ENCODE peak calls at places on chromosomes 7 and 10, in eight cellular contexts. One of them, this sample, is unnamed.

GRCh38 chr7:134605978-134606923 is 40.4 kb upstream of the BPGM start:
- DNase-seq in AG20443: peak; percentile 64
- DNase-seq in activated gamma-delta T cell treated with Interleukin-2 at 50 U/mL for 16 hours: peak; percentile 59
- DNase-seq in nephron progenitor cell: peak; percentile 66
- DNase-seq in stimulated activated CD4-positive, alpha-beta T cell treated with anti-CD3 and anti-CD28 coated beads, Interleukin-4, amount 100 ng/mL, for 4 hours: peak; percentile 32
- DNase-seq in anterior cingulate cortex: no peak
- DNase-seq in SK-N-SH: peak; percentile 66
- DNase-seq in amniotic stem cell: peak; percentile 47
- DNase-seq in this sample: peak; percentile 52

GRCh38 chr7:151553356-151553755 is 33.7 kb upstream of the RHEB start:
- DNase-seq in AG20443: no peak
- DNase-seq in activated gamma-delta T cell treated with Interleukin-2 at 50 U/mL for 16 hours: no peak
- DNase-seq in nephron progenitor cell: no peak
- DNase-seq in stimulated activated CD4-positive, alpha-beta T cell treated with anti-CD3 and anti-CD28 coated beads, Interleukin-4, amount 100 ng/mL, for 4 hours: no peak
- DNase-seq in anterior cingulate cortex: no peak
- DNase-seq in SK-N-SH: no peak
- DNase-seq in amniotic stem cell: no peak
- DNase-seq in this sample: no peak

GRCh38 chr7:97015787-97016391 is 8.7 kb downstream of the DLX5 start:
- DNase-seq in AG20443: no peak
- DNase-seq in activated gamma-delta T cell treated with Interleukin-2 at 50 U/mL for 16 hours: no peak
- DNase-seq in nephron progenitor cell: no peak
- DNase-seq in stimulated activated CD4-positive, alpha-beta T cell treated with anti-CD3 and anti-CD28 coated beads, Interleukin-4, amount 100 ng/mL, for 4 hours: no peak
- DNase-seq in anterior cingulate cortex: no peak
- DNase-seq in SK-N-SH: no peak
- DNase-seq in amniotic stem cell: no peak
- DNase-seq in this sample: no peak

GRCh38 chr10:29865700-29866355 is 193.6 kb downstream of the JCAD start:
- DNase-seq in AG20443: no peak
- DNase-seq in activated gamma-delta T cell treated with Interleukin-2 at 50 U/mL for 16 hours: no peak
- DNase-seq in nephron progenitor cell: no peak
- DNase-seq in stimulated activated CD4-positive, alpha-beta T cell treated with anti-CD3 and anti-CD28 coated beads, Interleukin-4, amount 100 ng/mL, for 4 hours: no peak
- DNase-seq in anterior cingulate cortex: no peak
- DNase-seq in SK-N-SH: no peak
- DNase-seq in amniotic stem cell: no peak
- DNase-seq in this sample: no peak

GRCh38 chr10:97060441-97061084 is 125.2 kb downstream of the SLIT1 start:
- DNase-seq in AG20443: no peak
- DNase-seq in activated gamma-delta T cell treated with Interleukin-2 at 50 U/mL for 16 hours: no peak
- DNase-seq in nephron progenitor cell: no peak
- DNase-seq in stimulated activated CD4-positive, alpha-beta T cell treated with anti-CD3 and anti-CD28 coated beads, Interleukin-4, amount 100 ng/mL, for 4 hours: no peak
- DNase-seq in anterior cingulate cortex: no peak
- DNase-seq in SK-N-SH: peak; percentile 71
- DNase-seq in amniotic stem cell: no peak
- DNase-seq in this sample: no peak

GRCh38 chr7:48154792-48155413 is 16.4 kb upstream of the ABCA13 start:
- DNase-seq in AG20443: peak; percentile 72
- DNase-seq in activated gamma-delta T cell treated with Interleukin-2 at 50 U/mL for 16 hours: peak; percentile 16
- DNase-seq in nephron progenitor cell: peak; percentile 41
- DNase-seq in stimulated activated CD4-positive, alpha-beta T cell treated with anti-CD3 and anti-CD28 coated beads, Interleukin-4, amount 100 ng/mL, for 4 hours: peak; percentile 6
- DNase-seq in anterior cingulate cortex: no peak
- DNase-seq in SK-N-SH: peak; percentile 32
- DNase-seq in amniotic stem cell: peak; percentile 49
- DNase-seq in this sample: no peak

GRCh38 chr7:1851731-1852531 is 181.9 kb downstream of the ELFN1 start:
- DNase-seq in AG20443: no peak
- DNase-seq in activated gamma-delta T cell treated with Interleukin-2 at 50 U/mL for 16 hours: no peak
- DNase-seq in nephron progenitor cell: peak; percentile 2
- DNase-seq in stimulated activated CD4-positive, alpha-beta T cell treated with anti-CD3 and anti-CD28 coated beads, Interleukin-4, amount 100 ng/mL, for 4 hours: no peak
- DNase-seq in anterior cingulate cortex: no peak
- DNase-seq in SK-N-SH: no peak
- DNase-seq in amniotic stem cell: no peak
- DNase-seq in this sample: no peak

GRCh38 chr7:130734525-130735272 is 692 bp upstream of the KLF14 start:
- DNase-seq in AG20443: no peak
- DNase-seq in activated gamma-delta T cell treated with Interleukin-2 at 50 U/mL for 16 hours: no peak
- DNase-seq in nephron progenitor cell: no peak
- DNase-seq in stimulated activated CD4-positive, alpha-beta T cell treated with anti-CD3 and anti-CD28 coated beads, Interleukin-4, amount 100 ng/mL, for 4 hours: no peak
- DNase-seq in anterior cingulate cortex: no peak
- DNase-seq in SK-N-SH: peak; percentile 41
- DNase-seq in amniotic stem cell: no peak
- DNase-seq in this sample: no peak

GRCh38 chr7:18086165-18087030 is 58.8 kb upstream of the PRPS1L1 start:
- DNase-seq in AG20443: peak; percentile 58
- DNase-seq in activated gamma-delta T cell treated with Interleukin-2 at 50 U/mL for 16 hours: no peak
- DNase-seq in nephron progenitor cell: peak; percentile 56
- DNase-seq in stimulated activated CD4-positive, alpha-beta T cell treated with anti-CD3 and anti-CD28 coated beads, Interleukin-4, amount 100 ng/mL, for 4 hours: no peak
- DNase-seq in anterior cingulate cortex: no peak
- DNase-seq in SK-N-SH: peak; percentile 59
- DNase-seq in amniotic stem cell: no peak
- DNase-seq in this sample: peak; percentile 4

GRCh38 chr7:26102176-26102575 is 49.8 kb upstream of the NFE2L3 start:
- DNase-seq in AG20443: no peak
- DNase-seq in activated gamma-delta T cell treated with Interleukin-2 at 50 U/mL for 16 hours: no peak
- DNase-seq in nephron progenitor cell: no peak
- DNase-seq in stimulated activated CD4-positive, alpha-beta T cell treated with anti-CD3 and anti-CD28 coated beads, Interleukin-4, amount 100 ng/mL, for 4 hours: no peak
- DNase-seq in anterior cingulate cortex: no peak
- DNase-seq in SK-N-SH: no peak
- DNase-seq in amniotic stem cell: no peak
- DNase-seq in this sample: no peak

GRCh38 chr10:84140036-84140379 is 699 bp downstream of the GHITM start:
- DNase-seq in AG20443: peak; percentile 19
- DNase-seq in activated gamma-delta T cell treated with Interleukin-2 at 50 U/mL for 16 hours: no peak
- DNase-seq in nephron progenitor cell: peak; percentile 7
- DNase-seq in stimulated activated CD4-positive, alpha-beta T cell treated with anti-CD3 and anti-CD28 coated beads, Interleukin-4, amount 100 ng/mL, for 4 hours: no peak
- DNase-seq in anterior cingulate cortex: no peak
- DNase-seq in SK-N-SH: peak; percentile 20
- DNase-seq in amniotic stem cell: no peak
- DNase-seq in this sample: no peak

GRCh38 chr7:80736371-80736770 is 97.9 kb downstream of the CD36 start:
- DNase-seq in AG20443: no peak
- DNase-seq in activated gamma-delta T cell treated with Interleukin-2 at 50 U/mL for 16 hours: no peak
- DNase-seq in nephron progenitor cell: no peak
- DNase-seq in stimulated activated CD4-positive, alpha-beta T cell treated with anti-CD3 and anti-CD28 coated beads, Interleukin-4, amount 100 ng/mL, for 4 hours: no peak
- DNase-seq in anterior cingulate cortex: no peak
- DNase-seq in SK-N-SH: no peak
- DNase-seq in amniotic stem cell: no peak
- DNase-seq in this sample: no peak

GRCh38 chr7:106042196-106042611 is 69.9 kb downstream of the SYPL1 start:
- DNase-seq in AG20443: no peak
- DNase-seq in activated gamma-delta T cell treated with Interleukin-2 at 50 U/mL for 16 hours: no peak
- DNase-seq in nephron progenitor cell: no peak
- DNase-seq in stimulated activated CD4-positive, alpha-beta T cell treated with anti-CD3 and anti-CD28 coated beads, Interleukin-4, amount 100 ng/mL, for 4 hours: no peak
- DNase-seq in anterior cingulate cortex: no peak
- DNase-seq in SK-N-SH: no peak
- DNase-seq in amniotic stem cell: no peak
- DNase-seq in this sample: no peak

GRCh38 chr10:116111483-116112095 is 161.4 kb downstream of the GFRA1 start:
- DNase-seq in AG20443: no peak
- DNase-seq in activated gamma-delta T cell treated with Interleukin-2 at 50 U/mL for 16 hours: no peak
- DNase-seq in nephron progenitor cell: no peak
- DNase-seq in stimulated activated CD4-positive, alpha-beta T cell treated with anti-CD3 and anti-CD28 coated beads, Interleukin-4, amount 100 ng/mL, for 4 hours: no peak
- DNase-seq in anterior cingulate cortex: no peak
- DNase-seq in SK-N-SH: no peak
- DNase-seq in amniotic stem cell: no peak
- DNase-seq in this sample: no peak

GRCh38 chr7:831596-832291 is 532 bp upstream of the SUN1 start:
- DNase-seq in AG20443: peak; percentile 86
- DNase-seq in activated gamma-delta T cell treated with Interleukin-2 at 50 U/mL for 16 hours: no peak
- DNase-seq in nephron progenitor cell: no peak
- DNase-seq in stimulated activated CD4-positive, alpha-beta T cell treated with anti-CD3 and anti-CD28 coated beads, Interleukin-4, amount 100 ng/mL, for 4 hours: peak; percentile 44
- DNase-seq in anterior cingulate cortex: no peak
- DNase-seq in SK-N-SH: no peak
- DNase-seq in amniotic stem cell: peak; percentile 84
- DNase-seq in this sample: no peak

GRCh38 chr10:124681091-124681490 is 63.1 kb downstream of the FAM53B start:
- DNase-seq in AG20443: no peak
- DNase-seq in activated gamma-delta T cell treated with Interleukin-2 at 50 U/mL for 16 hours: no peak
- DNase-seq in nephron progenitor cell: no peak
- DNase-seq in stimulated activated CD4-positive, alpha-beta T cell treated with anti-CD3 and anti-CD28 coated beads, Interleukin-4, amount 100 ng/mL, for 4 hours: no peak
- DNase-seq in anterior cingulate cortex: no peak
- DNase-seq in SK-N-SH: no peak
- DNase-seq in amniotic stem cell: no peak
- DNase-seq in this sample: no peak

GRCh38 chr7:74254858-74255379 is 720 bp upstream of the RFC2 start:
- DNase-seq in AG20443: no peak
- DNase-seq in activated gamma-delta T cell treated with Interleukin-2 at 50 U/mL for 16 hours: no peak
- DNase-seq in nephron progenitor cell: no peak
- DNase-seq in stimulated activated CD4-positive, alpha-beta T cell treated with anti-CD3 and anti-CD28 coated beads, Interleukin-4, amount 100 ng/mL, for 4 hours: no peak
- DNase-seq in anterior cingulate cortex: no peak
- DNase-seq in SK-N-SH: no peak
- DNase-seq in amniotic stem cell: no peak
- DNase-seq in this sample: no peak

GRCh38 chr7:49775065-49775948 is 1.9 kb downstream of the VWC2 start:
- DNase-seq in AG20443: peak; percentile 30
- DNase-seq in activated gamma-delta T cell treated with Interleukin-2 at 50 U/mL for 16 hours: no peak
- DNase-seq in nephron progenitor cell: peak; percentile 61
- DNase-seq in stimulated activated CD4-positive, alpha-beta T cell treated with anti-CD3 and anti-CD28 coated beads, Interleukin-4, amount 100 ng/mL, for 4 hours: no peak
- DNase-seq in anterior cingulate cortex: no peak
- DNase-seq in SK-N-SH: peak; percentile 31
- DNase-seq in amniotic stem cell: no peak
- DNase-seq in this sample: no peak

GRCh38 chr10:683448-684071 is 5.9 kb downstream of the DIP2C start:
- DNase-seq in AG20443: peak; percentile 86
- DNase-seq in activated gamma-delta T cell treated with Interleukin-2 at 50 U/mL for 16 hours: no peak
- DNase-seq in nephron progenitor cell: no peak
- DNase-seq in stimulated activated CD4-positive, alpha-beta T cell treated with anti-CD3 and anti-CD28 coated beads, Interleukin-4, amount 100 ng/mL, for 4 hours: no peak
- DNase-seq in anterior cingulate cortex: no peak
- DNase-seq in SK-N-SH: peak; percentile 86
- DNase-seq in amniotic stem cell: peak; percentile 43
- DNase-seq in this sample: no peak

GRCh38 chr10:88236121-88236743 is 346.9 kb downstream of the RNLS start:
- DNase-seq in AG20443: no peak
- DNase-seq in activated gamma-delta T cell treated with Interleukin-2 at 50 U/mL for 16 hours: no peak
- DNase-seq in nephron progenitor cell: no peak
- DNase-seq in stimulated activated CD4-positive, alpha-beta T cell treated with anti-CD3 and anti-CD28 coated beads, Interleukin-4, amount 100 ng/mL, for 4 hours: no peak
- DNase-seq in anterior cingulate cortex: no peak
- DNase-seq in SK-N-SH: no peak
- DNase-seq in amniotic stem cell: no peak
- DNase-seq in this sample: no peak

GRCh38 chr7:55439627-55440026 is 74.5 kb downstream of the LANCL2 start:
- DNase-seq in AG20443: peak; percentile 64
- DNase-seq in activated gamma-delta T cell treated with Interleukin-2 at 50 U/mL for 16 hours: no peak
- DNase-seq in nephron progenitor cell: no peak
- DNase-seq in stimulated activated CD4-positive, alpha-beta T cell treated with anti-CD3 and anti-CD28 coated beads, Interleukin-4, amount 100 ng/mL, for 4 hours: no peak
- DNase-seq in anterior cingulate cortex: no peak
- DNase-seq in SK-N-SH: peak; percentile 72
- DNase-seq in amniotic stem cell: no peak
- DNase-seq in this sample: peak; percentile 56

GRCh38 chr10:25261571-25261970 is 86.8 kb downstream of the GPR158 start:
- DNase-seq in AG20443: no peak
- DNase-seq in activated gamma-delta T cell treated with Interleukin-2 at 50 U/mL for 16 hours: no peak
- DNase-seq in nephron progenitor cell: no peak
- DNase-seq in stimulated activated CD4-positive, alpha-beta T cell treated with anti-CD3 and anti-CD28 coated beads, Interleukin-4, amount 100 ng/mL, for 4 hours: no peak
- DNase-seq in anterior cingulate cortex: no peak
- DNase-seq in SK-N-SH: no peak
- DNase-seq in amniotic stem cell: no peak
- DNase-seq in this sample: no peak

GRCh38 chr10:99435986-99436633 is 5.7 kb upstream of the GOT1 start:
- DNase-seq in AG20443: peak; percentile 33
- DNase-seq in activated gamma-delta T cell treated with Interleukin-2 at 50 U/mL for 16 hours: no peak
- DNase-seq in nephron progenitor cell: peak; percentile 12
- DNase-seq in stimulated activated CD4-positive, alpha-beta T cell treated with anti-CD3 and anti-CD28 coated beads, Interleukin-4, amount 100 ng/mL, for 4 hours: no peak
- DNase-seq in anterior cingulate cortex: no peak
- DNase-seq in SK-N-SH: peak; percentile 36
- DNase-seq in amniotic stem cell: no peak
- DNase-seq in this sample: peak; percentile 70